ENCODE peak calls at places on chromosome 13, in six cellular contexts. One of them, this sample, is unnamed.
A peak's percentile ranks its signal among the peaks of the same experiment; 100 is the strongest.

GRCh38 chr13:74191036-74191809 is 57.0 kb upstream of the KLF12 start:
- DNase-seq in upper lobe of left lung: no peak
- DNase-seq in fibroblast of lung: peak; percentile 44
- DNase-seq in heart right ventricle: no peak
- DNase-seq in transverse colon: no peak
- DNase-seq in IMR-90: peak; percentile 32
- DNase-seq in this sample: no peak

GRCh38 chr13:101115762-101116161 is 300.5 kb downstream of the NALCN start:
- DNase-seq in upper lobe of left lung: no peak
- DNase-seq in fibroblast of lung: peak; percentile 10
- DNase-seq in heart right ventricle: no peak
- DNase-seq in transverse colon: no peak
- DNase-seq in IMR-90: no peak
- DNase-seq in this sample: no peak

GRCh38 chr13:84607614-84608013 is 725.3 kb upstream of the SLITRK1 start:
- DNase-seq in upper lobe of left lung: no peak
- DNase-seq in fibroblast of lung: peak; percentile 90
- DNase-seq in heart right ventricle: no peak
- DNase-seq in transverse colon: no peak
- DNase-seq in IMR-90: peak; percentile 75
- DNase-seq in this sample: no peak

GRCh38 chr13:42969558-42970172 is 22.4 kb downstream of the EPSTI1 start:
- DNase-seq in upper lobe of left lung: no peak
- DNase-seq in fibroblast of lung: peak; percentile 39
- DNase-seq in heart right ventricle: peak; percentile 79
- DNase-seq in transverse colon: peak; percentile 90
- DNase-seq in IMR-90: peak; percentile 69
- DNase-seq in this sample: peak; percentile 71

GRCh38 chr13:113603116-113603710 is 18.7 kb downstream of the TFDP1 start:
- DNase-seq in upper lobe of left lung: peak; percentile 45
- DNase-seq in fibroblast of lung: no peak
- DNase-seq in heart right ventricle: no peak
- DNase-seq in transverse colon: no peak
- DNase-seq in IMR-90: no peak
- DNase-seq in this sample: no peak

GRCh38 chr13:24038405-24038804 is 122.1 kb upstream of the SPATA13 start:
- DNase-seq in upper lobe of left lung: no peak
- DNase-seq in fibroblast of lung: peak; percentile 85
- DNase-seq in heart right ventricle: no peak
- DNase-seq in transverse colon: no peak
- DNase-seq in IMR-90: peak; percentile 72
- DNase-seq in this sample: no peak

GRCh38 chr13:27631156-27631555 is 9.5 kb downstream of the POLR1D start:
- DNase-seq in upper lobe of left lung: no peak
- DNase-seq in fibroblast of lung: no peak
- DNase-seq in heart right ventricle: no peak
- DNase-seq in transverse colon: no peak
- DNase-seq in IMR-90: no peak
- DNase-seq in this sample: no peak

GRCh38 chr13:40129467-40129866 is 474.0 kb downstream of the COG6 start:
- DNase-seq in upper lobe of left lung: no peak
- DNase-seq in fibroblast of lung: no peak
- DNase-seq in heart right ventricle: no peak
- DNase-seq in transverse colon: no peak
- DNase-seq in IMR-90: no peak
- DNase-seq in this sample: no peak

GRCh38 chr13:73341748-73342147 is 282.9 kb downstream of the KLF5 start:
- DNase-seq in upper lobe of left lung: no peak
- DNase-seq in fibroblast of lung: peak; percentile 85
- DNase-seq in heart right ventricle: no peak
- DNase-seq in transverse colon: no peak
- DNase-seq in IMR-90: peak; percentile 44
- DNase-seq in this sample: no peak

GRCh38 chr13:31944262-31945160 is 87.1 kb upstream of the FRY start:
- DNase-seq in upper lobe of left lung: no peak
- DNase-seq in fibroblast of lung: no peak
- DNase-seq in heart right ventricle: no peak
- DNase-seq in transverse colon: no peak
- DNase-seq in IMR-90: no peak
- DNase-seq in this sample: no peak

GRCh38 chr13:93248627-93249047 is 22.0 kb downstream of the GPC6 start:
- DNase-seq in upper lobe of left lung: peak; percentile 10
- DNase-seq in fibroblast of lung: peak; percentile 79
- DNase-seq in heart right ventricle: no peak
- DNase-seq in transverse colon: no peak
- DNase-seq in IMR-90: peak; percentile 35
- DNase-seq in this sample: no peak
- TF ChIP-seq CTCF in upper lobe of left lung: peak; percentile 33
- TF ChIP-seq CTCF in fibroblast of lung: peak; percentile 6
- TF ChIP-seq CTCF in heart right ventricle: no peak
- TF ChIP-seq CTCF in transverse colon: no peak
- TF ChIP-seq CTCF in IMR-90: no peak
- TF ChIP-seq CTCF in this sample: no peak

GRCh38 chr13:94525781-94526180 is 46.3 kb upstream of the DCT start:
- DNase-seq in upper lobe of left lung: no peak
- DNase-seq in fibroblast of lung: no peak
- DNase-seq in heart right ventricle: no peak
- DNase-seq in transverse colon: no peak
- DNase-seq in IMR-90: no peak
- DNase-seq in this sample: no peak
- H3K27ac ChIP-seq in upper lobe of left lung: no peak overlapping the region
- H3K27ac ChIP-seq in fibroblast of lung: no peak overlapping the region
- H3K27ac ChIP-seq in heart right ventricle: no peak overlapping the region
- H3K27ac ChIP-seq in transverse colon: no peak overlapping the region
- H3K27ac ChIP-seq in IMR-90: no peak overlapping the region
- H3K27ac ChIP-seq in this sample: no peak overlapping the region

GRCh38 chr13:66071018-66071417 is 1159.1 kb downstream of the PCDH9 start:
- DNase-seq in upper lobe of left lung: no peak
- DNase-seq in fibroblast of lung: no peak
- DNase-seq in heart right ventricle: no peak
- DNase-seq in transverse colon: no peak
- DNase-seq in IMR-90: no peak
- DNase-seq in this sample: no peak
- H3K27me3 ChIP-seq in upper lobe of left lung: no peaks in the 10 kb centered on the region
- H3K27me3 ChIP-seq in fibroblast of lung: no peaks in the 10 kb centered on the region
- H3K27me3 ChIP-seq in heart right ventricle: no peaks in the 10 kb centered on the region
- H3K27me3 ChIP-seq in transverse colon: no peaks in the 10 kb centered on the region
- H3K27me3 ChIP-seq in IMR-90: no peaks in the 10 kb centered on the region
- H3K27me3 ChIP-seq in this sample: no peaks in the 10 kb centered on the region

GRCh38 chr13:26184791-26185250 is 37.3 kb downstream of the RNF6 start:
- DNase-seq in upper lobe of left lung: no peak
- DNase-seq in fibroblast of lung: peak; percentile 57
- DNase-seq in heart right ventricle: peak; percentile 38
- DNase-seq in transverse colon: peak; percentile 72
- DNase-seq in IMR-90: peak; percentile 74
- DNase-seq in this sample: peak; percentile 72

GRCh38 chr13:26183416-26183815 is 38.7 kb downstream of the RNF6 start:
- DNase-seq in upper lobe of left lung: no peak
- DNase-seq in fibroblast of lung: no peak
- DNase-seq in heart right ventricle: no peak
- DNase-seq in transverse colon: no peak
- DNase-seq in IMR-90: no peak
- DNase-seq in this sample: no peak

GRCh38 chr13:26185720-26186119 is 36.4 kb downstream of the RNF6 start:
- DNase-seq in upper lobe of left lung: no peak
- DNase-seq in fibroblast of lung: no peak
- DNase-seq in heart right ventricle: no peak
- DNase-seq in transverse colon: no peak
- DNase-seq in IMR-90: peak; percentile 3
- DNase-seq in this sample: no peak

GRCh38 chr13:26186995-26187394 is 35.1 kb downstream of the RNF6 start:
- DNase-seq in upper lobe of left lung: peak; percentile 54
- DNase-seq in fibroblast of lung: no peak
- DNase-seq in heart right ventricle: no peak
- DNase-seq in transverse colon: no peak
- DNase-seq in IMR-90: no peak
- DNase-seq in this sample: no peak

DNA sequence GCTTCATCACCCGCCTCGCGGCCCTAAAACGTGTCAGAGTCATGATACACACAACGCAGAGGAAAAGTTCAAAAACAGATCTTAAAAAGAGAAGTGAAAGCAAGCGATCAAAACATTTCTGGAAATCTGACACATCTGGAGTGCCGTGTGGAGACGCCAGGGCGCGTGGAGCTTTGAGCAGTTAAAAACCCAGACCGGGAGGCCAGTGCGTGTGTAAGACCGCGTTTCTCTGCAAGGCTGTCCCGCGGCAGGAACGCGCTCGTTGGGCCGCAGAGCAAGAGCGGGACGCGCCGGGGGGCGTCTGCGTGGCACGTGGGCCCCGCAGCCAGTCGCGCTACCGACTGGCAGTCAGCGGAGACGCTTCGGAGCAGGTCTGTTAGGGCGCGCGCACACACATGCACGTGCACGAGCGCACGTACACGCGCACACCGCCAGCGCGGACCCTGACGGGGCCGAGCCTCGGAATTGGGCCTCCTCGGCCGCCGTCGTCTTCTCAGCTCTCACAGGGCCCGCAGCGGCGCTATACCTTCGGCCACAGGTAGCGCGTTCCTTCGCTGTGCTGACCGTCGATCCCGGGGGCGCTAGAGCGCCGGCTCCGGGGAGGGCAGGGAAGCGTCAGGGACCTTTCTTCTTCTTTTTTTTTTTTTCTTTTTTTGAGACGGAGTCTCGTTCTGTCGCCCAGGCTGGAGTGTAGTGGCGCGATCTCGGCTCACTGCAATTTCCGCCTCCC is 35.8 kb downstream of the RNF6 start:
- DNase-seq in upper lobe of left lung: peak; percentile 97
- DNase-seq in fibroblast of lung: peak; percentile 94
- DNase-seq in heart right ventricle: peak; percentile 87
- DNase-seq in transverse colon: peak; percentile 94
- DNase-seq in IMR-90: peak; percentile 89
- DNase-seq in this sample: peak; percentile 85
- TF ChIP-seq CTCF in upper lobe of left lung: peak; percentile 52
- TF ChIP-seq CTCF in fibroblast of lung: no peak
- TF ChIP-seq CTCF in heart right ventricle: peak; percentile 13
- TF ChIP-seq CTCF in transverse colon: peak; percentile 53
- TF ChIP-seq CTCF in IMR-90: peak; percentile 42
- TF ChIP-seq CTCF in this sample: peak; percentile 40

DNA sequence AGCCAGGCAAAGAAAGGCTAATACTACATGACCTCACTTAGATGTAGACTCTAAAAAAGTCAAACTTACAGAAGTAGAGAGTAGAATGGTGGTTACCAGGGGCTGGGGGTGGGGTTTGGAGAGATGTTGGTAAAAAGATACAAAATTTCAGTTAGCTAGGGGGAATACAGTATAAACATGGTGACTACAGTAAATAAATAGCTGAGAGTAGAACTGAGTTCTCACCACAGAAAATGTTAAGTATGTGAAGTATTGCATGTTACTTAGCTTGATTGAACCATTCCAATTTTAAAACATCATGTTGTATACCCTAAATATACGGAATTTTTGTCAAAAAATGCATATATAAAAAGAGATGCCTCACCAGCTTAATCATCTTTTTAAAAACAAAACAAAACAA is 67.5 kb upstream of the DOCK9 start:
- DNase-seq in upper lobe of left lung: no peak
- DNase-seq in fibroblast of lung: peak; percentile 67
- DNase-seq in heart right ventricle: no peak
- DNase-seq in transverse colon: no peak
- DNase-seq in IMR-90: peak; percentile 58
- DNase-seq in this sample: no peak
- H3K27ac ChIP-seq in upper lobe of left lung: peak overlapping the region; percentile 64
- H3K27ac ChIP-seq in fibroblast of lung: no peak overlapping the region
- H3K27ac ChIP-seq in heart right ventricle: no peak overlapping the region
- H3K27ac ChIP-seq in transverse colon: no peak overlapping the region
- H3K27ac ChIP-seq in IMR-90: peak overlapping the region; percentile 32
- H3K27ac ChIP-seq in this sample: peak overlapping the region; percentile 78

This sample was measured in CD4-positive, alpha-beta T cell.